ENCODE peak calls at places on chromosome 22, in seven cellular contexts. T is K562, W is transverse colon, U is H1, A is tibial nerve, D is A549, I is SK-N-SH. Q is an unnamed sample.

GRCh38 chr22:28051787-28052356 is 132.8 kb upstream of the PITPNB start:
- DNase-seq in T (peak), W (peak), U (peak), A (peak), D (peak), I (peak), Q (peak)

GRCh38 chr22:41939981-41940852 is 6.7 kb downstream of the CENPM start:
- DNase-seq in T (no peak), W (peak), U (no peak), A (no peak), D (no peak), I (no peak), Q (no peak)

GRCh38 chr22:25350551-25350971 is 131.1 kb downstream of the CRYBB2 start:
- DNase-seq in T (no peak), W (no peak), U (no peak), A (no peak), D (no peak), I (no peak), Q (peak)

GRCh38 chr22:32855023-32855756 is 53.7 kb downstream of the TIMP3 start:
- DNase-seq in T (no peak), W (no peak), U (no peak), A (no peak), D (no peak), I (no peak), Q (no peak)

GRCh38 chr22:41928416-41929157 is 2.0 kb upstream of the TNFRSF13C start:
- DNase-seq in T (no peak), W (no peak), U (no peak), A (no peak), D (no peak), I (no peak), Q (no peak)

GRCh38 chr22:19646383-19646782 is 67.9 kb upstream of the SEPTIN5 start:
- DNase-seq in T (no peak), W (no peak), U (no peak), A (no peak), D (no peak), I (no peak), Q (no peak)

GRCh38 chr22:19855504-19856409 is 1.1 kb upstream of the GNB1L start:
- DNase-seq in T (peak), W (peak), U (no peak), A (peak), D (peak), I (peak), Q (peak)

GRCh38 chr22:24465566-24465965 is 29.6 kb upstream of the UPB1 start:
- DNase-seq in T (no peak), W (no peak), U (no peak), A (no peak), D (no peak), I (no peak), Q (no peak)

GRCh38 chr22:27732841-27733240 is 68.7 kb downstream of the MN1 start:
- DNase-seq in T (no peak), W (no peak), U (no peak), A (no peak), D (no peak), I (no peak), Q (peak)

GRCh38 chr22:41919357-41920224 is 4.7 kb upstream of the SHISA8 start:
- DNase-seq in T (peak), W (peak), U (peak), A (peak), D (no peak), I (peak), Q (no peak)

GRCh38 chr22:17705565-17706450 is 67.3 kb downstream of the BCL2L13 start:
- DNase-seq in T (no peak), W (no peak), U (no peak), A (no peak), D (no peak), I (no peak), Q (no peak)

GRCh38 chr22:45537734-45538181 is 35.1 kb downstream of the FBLN1 start:
- DNase-seq in T (no peak), W (peak), U (no peak), A (peak), D (no peak), I (peak), Q (peak)

GRCh38 chr22:19933328-19934241 is 8.0 kb upstream of the COMT start:
- DNase-seq in T (no peak), W (no peak), U (no peak), A (no peak), D (no peak), I (no peak), Q (no peak)

GRCh38 chr22:38397189-38398097 is 57.6 kb downstream of the KCNJ4 start:
- DNase-seq in T (peak), W (peak), U (peak), A (peak), D (no peak), I (no peak), Q (no peak)

GRCh38 chr22:11042116-11042515 is 4485.9 kb upstream of the OR11H1 start:
- DNase-seq in T (no peak), W (no peak), U (no peak), A (no peak), D (no peak), I (no peak), Q (no peak)

GRCh38 chr22:44620129-44620840 is 81.7 kb upstream of the PRR5 start:
- DNase-seq in T (peak), W (peak), U (peak), A (peak), D (no peak), I (peak), Q (peak)

GRCh38 chr22:25364281-25364680 is 144.8 kb downstream of the CRYBB2 start:
- DNase-seq in T (no peak), W (peak), U (no peak), A (no peak), D (no peak), I (no peak), Q (peak)

GRCh38 chr22:46131151-46131587 is 19.2 kb upstream of the PPARA start:
- DNase-seq in T (peak), W (no peak), U (peak), A (no peak), D (no peak), I (peak), Q (no peak)

GRCh38 chr22:44667829-44668189 is 34.2 kb upstream of the PRR5 start:
- DNase-seq in T (no peak), W (peak), U (no peak), A (no peak), D (no peak), I (no peak), Q (peak)

GRCh38 chr22:23888615-23889401 is 5.4 kb upstream of the MIF start:
- DNase-seq in T (peak), W (no peak), U (no peak), A (no peak), D (peak), I (peak), Q (no peak)

GRCh38 chr22:16965560-16965959 is 42.5 kb downstream of the GAB4 start:
- DNase-seq in T (no peak), W (no peak), U (no peak), A (no peak), D (no peak), I (no peak), Q (no peak)

GRCh38 chr22:46971141-46971775 is 208.8 kb downstream of the TBC1D22A start:
- DNase-seq in T (no peak), W (no peak), U (no peak), A (peak), D (no peak), I (peak), Q (peak)

GRCh38 chr22:36359172-36359973 is 28.4 kb downstream of the MYH9 start:
- DNase-seq in T (no peak), W (no peak), U (no peak), A (no peak), D (no peak), I (no peak), Q (no peak)
- TF ChIP-seq EP300 in T (no peak), W (no peak), U (no peak), A (no peak), D (no peak), I (no peak), Q (no peak)

GRCh38 chr22:29720824-29721323 is 1.1 kb downstream of the CABP7 start:
- DNase-seq in T (no peak), W (no peak), U (no peak), A (no peak), D (no peak), I (peak), Q (no peak)
- H3K4me3 ChIP-seq in T (no peak), W (no peak), U (peak), A (peak), D (peak), I (peak), Q (no peak)

GRCh38 chr22:39897841-39898240 is 3.0 kb upstream of the GRAP2 start:
- DNase-seq in T (no peak), W (no peak), U (no peak), A (no peak), D (no peak), I (no peak), Q (no peak)

GRCh38 chr22:39900306-39901227 is at the start of gene GRAP2:
- DNase-seq in T (no peak), W (peak), U (no peak), A (no peak), D (no peak), I (no peak), Q (no peak)

GRCh38 chr22:39901519-39902146 is 749 bp downstream of the GRAP2 start:
- DNase-seq in T (no peak), W (no peak), U (no peak), A (no peak), D (no peak), I (no peak), Q (no peak)

GRCh38 chr22:39896313-39896996 is 2.9 kb upstream of the ENTHD1 start:
- DNase-seq in T (no peak), W (no peak), U (no peak), A (no peak), D (no peak), I (no peak), Q (no peak)

GRCh38 chr22:39898997-39899396 is 1.9 kb upstream of the GRAP2 start:
- DNase-seq in T (no peak), W (no peak), U (no peak), A (no peak), D (no peak), I (no peak), Q (no peak)
- TF ChIP-seq EP300 in T (no peak), W (no peak), U (no peak), A (no peak), D (no peak), I (no peak), Q (no peak)

GRCh38 chr22:43109921-43110443 is 568 bp upstream of the BIK start:
- DNase-seq in T (peak), W (no peak), U (no peak), A (no peak), D (no peak), I (no peak), Q (no peak)
- H3K4me3 ChIP-seq in T (peak), W (no peak), U (peak), A (peak), D (peak), I (peak), Q (peak)

GRCh38 chr22:50280708-50281383 is 10.7 kb upstream of the MAPK11 start:
- DNase-seq in T (no peak), W (no peak), U (no peak), A (no peak), D (no peak), I (no peak), Q (no peak)

GRCh38 chr22:50283821-50284220 is 13.6 kb upstream of the MAPK11 start:
- DNase-seq in T (no peak), W (no peak), U (no peak), A (no peak), D (no peak), I (no peak), Q (no peak)

GRCh38 chr22:50281957-50282356 is 11.8 kb upstream of the MAPK11 start:
- DNase-seq in T (no peak), W (no peak), U (no peak), A (no peak), D (no peak), I (no peak), Q (no peak)

GRCh38 chr22:50281384-50281760 is 11.2 kb upstream of the MAPK11 start:
- DNase-seq in T (no peak), W (no peak), U (no peak), A (no peak), D (no peak), I (no peak), Q (no peak)

DNA sequence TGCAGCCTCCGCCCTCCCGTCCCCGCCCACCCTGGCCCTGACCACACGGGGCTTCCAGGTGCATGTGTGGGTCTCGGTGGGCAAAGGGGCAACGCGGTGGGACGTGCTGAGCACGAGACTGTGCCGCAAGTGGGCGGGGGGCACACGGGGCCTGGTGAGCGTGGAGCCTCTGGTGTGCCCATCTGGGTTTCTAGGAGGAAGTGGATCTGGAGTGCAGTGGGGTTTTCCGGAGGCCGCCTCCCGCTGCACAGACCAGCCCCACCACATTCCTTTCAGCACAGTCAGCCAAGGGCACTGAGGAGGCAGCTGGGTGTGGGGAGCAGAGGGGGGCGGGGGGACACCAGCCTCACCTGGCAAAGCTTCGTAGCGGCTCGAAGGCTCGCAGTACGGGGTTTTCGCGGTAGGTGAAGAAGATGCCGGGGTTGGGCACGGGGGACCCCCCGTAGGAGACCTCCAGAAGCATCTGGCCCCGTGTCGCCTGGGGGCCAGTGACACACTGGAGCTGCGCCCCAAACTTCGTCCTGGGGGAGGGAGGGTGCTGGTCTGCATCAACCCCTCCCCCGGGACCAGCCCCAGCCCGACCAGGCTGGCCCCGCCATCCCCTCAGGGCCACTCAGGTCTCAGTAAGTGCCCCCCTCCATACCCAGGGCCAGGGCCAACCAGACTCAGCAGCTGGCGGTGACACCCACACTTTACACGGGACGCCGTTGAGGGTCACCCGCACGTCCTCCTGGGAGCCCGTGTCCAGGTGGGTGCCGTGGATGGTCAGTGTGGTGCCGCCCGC is 12.4 kb upstream of the MAPK11 start:
- DNase-seq in T (no peak), W (no peak), U (no peak), A (no peak), D (peak), I (no peak), Q (no peak)
- TF ChIP-seq EP300 in T (no peak), W (no peak), U (no peak), A (no peak), D (no peak), I (peak), Q (no peak)

GRCh38 chr22:30806391-30806861 is 111.8 kb downstream of the OSBP2 start:
- DNase-seq in T (no peak), W (no peak), U (no peak), A (no peak), D (no peak), I (no peak), Q (no peak)

GRCh38 chr22:30802202-30803166 is 107.8 kb downstream of the OSBP2 start:
- DNase-seq in T (peak), W (peak), U (peak), A (peak), D (peak), I (peak), Q (peak)

GRCh38 chr22:30804626-30805025 is 110.0 kb downstream of the OSBP2 start:
- DNase-seq in T (no peak), W (no peak), U (no peak), A (no peak), D (no peak), I (no peak), Q (no peak)

GRCh38 chr22:30801695-30802094 is 107.0 kb downstream of the OSBP2 start:
- DNase-seq in T (no peak), W (no peak), U (no peak), A (no peak), D (no peak), I (no peak), Q (no peak)

DNA sequence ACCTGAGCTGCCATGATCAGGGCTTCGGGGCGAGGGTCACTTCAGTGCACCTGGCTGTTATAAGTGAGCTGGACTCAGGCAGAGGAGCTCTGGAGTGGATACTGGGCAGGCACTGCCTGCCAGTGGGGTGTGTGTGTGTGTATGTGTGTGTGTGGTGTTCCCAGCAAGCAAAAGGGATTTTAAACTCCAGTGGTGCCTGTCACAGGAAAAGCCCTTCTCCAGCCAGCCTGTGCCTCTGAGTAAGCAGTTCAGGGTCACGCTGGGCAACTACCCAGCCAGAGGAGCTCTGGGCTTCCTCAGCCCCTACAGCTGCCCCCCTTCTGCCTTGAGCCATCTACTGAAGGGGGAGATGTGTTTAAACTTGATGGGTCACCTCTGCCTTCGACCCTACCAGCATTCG is 109.0 kb downstream of the OSBP2 start:
- DNase-seq in T (no peak), W (no peak), U (no peak), A (no peak), D (no peak), I (no peak), Q (no peak)
- H3K4me3 ChIP-seq in T (no peak), W (no peak), U (no peak), A (no peak), D (no peak), I (no peak), Q (no peak)

GRCh38 chr22:20982563-20982882 is 426 bp downstream of the LZTR1 start:
- DNase-seq in T (no peak), W (no peak), U (no peak), A (no peak), D (no peak), I (peak), Q (no peak)

GRCh38 chr22:20983081-20983745 is 1.1 kb downstream of the LZTR1 start:
- DNase-seq in T (no peak), W (no peak), U (no peak), A (no peak), D (no peak), I (no peak), Q (no peak)

GRCh38 chr22:20980523-20980922 is 1.6 kb upstream of the LZTR1 start:
- DNase-seq in T (no peak), W (no peak), U (no peak), A (no peak), D (no peak), I (no peak), Q (no peak)

GRCh38 chr22:20980938-20981722 is 967 bp upstream of the LZTR1 start:
- DNase-seq in T (no peak), W (no peak), U (no peak), A (no peak), D (no peak), I (no peak), Q (no peak)

GRCh38 chr22:20981787-20982562 is at the start of gene LZTR1:
- DNase-seq in T (peak), W (peak), U (no peak), A (peak), D (peak), I (peak), Q (peak)
- TF ChIP-seq EP300 in T (no peak), W (no peak), U (no peak), A (peak), D (no peak), I (no peak), Q (no peak)

DNA sequence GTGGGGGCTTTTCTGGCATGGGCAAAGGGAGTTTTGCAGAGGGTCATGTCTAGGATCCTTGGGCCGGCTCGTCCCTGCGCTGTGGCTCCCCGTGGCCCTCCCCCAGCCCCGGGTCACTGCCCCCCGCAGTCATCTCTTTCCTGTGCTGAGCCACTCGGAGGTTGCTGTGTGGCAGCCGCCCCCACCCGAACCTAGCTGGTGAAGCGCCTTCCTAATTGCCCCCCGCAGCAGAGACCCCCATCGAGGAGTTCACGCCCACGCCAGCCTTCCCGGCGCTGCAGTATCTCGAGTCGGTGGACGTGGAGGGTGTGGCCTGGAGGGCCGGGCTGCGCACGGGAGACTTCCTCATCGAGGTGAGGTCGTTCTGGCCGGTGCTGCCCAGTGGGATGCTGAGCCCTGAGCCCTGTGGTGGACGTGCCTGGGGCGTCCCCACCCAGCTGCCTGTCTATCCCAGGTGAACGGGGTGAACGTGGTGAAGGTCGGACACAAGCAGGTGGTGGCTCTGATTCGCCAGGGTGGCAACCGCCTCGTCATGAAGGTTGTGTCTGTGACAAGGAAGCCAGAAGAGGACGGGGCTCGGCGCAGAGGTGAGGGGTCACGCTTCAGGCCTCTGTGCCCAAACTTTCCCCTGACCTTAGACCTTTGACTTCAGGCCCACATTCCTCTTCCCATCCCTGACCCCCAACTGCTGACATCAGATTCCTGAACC is 32.0 kb downstream of the SHANK3 start:
- DNase-seq in T (peak), W (no peak), U (no peak), A (no peak), D (no peak), I (no peak), Q (peak)
- H3K4me3 ChIP-seq in T (no peak), W (no peak), U (peak), A (no peak), D (no peak), I (no peak), Q (no peak)

DNA sequence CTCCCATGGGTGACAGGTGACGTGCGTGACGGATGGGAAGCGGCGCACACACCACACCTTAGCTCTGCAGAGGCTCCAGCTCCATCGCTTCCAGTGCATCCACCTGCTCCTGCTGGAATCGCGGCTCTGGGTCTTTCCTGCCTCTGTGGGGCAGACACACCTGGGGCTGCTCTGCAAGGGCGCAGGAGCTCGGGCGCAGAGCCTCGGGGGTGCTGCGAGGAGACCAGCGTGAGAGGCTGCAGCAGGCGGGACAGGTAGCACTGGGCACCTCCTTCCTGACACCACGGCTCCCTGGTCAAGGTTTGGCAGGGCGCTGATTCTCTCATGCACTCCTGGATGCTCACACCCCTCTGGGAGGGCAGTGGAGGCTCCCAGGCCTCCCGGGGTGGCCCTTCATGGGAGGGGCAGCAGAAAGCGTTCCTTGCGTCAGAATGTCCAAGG is 1494.3 kb downstream of the BRD1 start:
- DNase-seq in T (no peak), W (no peak), U (no peak), A (no peak), D (no peak), I (no peak), Q (no peak)
- TF ChIP-seq EP300 in T (no peak), W (no peak), U (no peak), A (no peak), D (no peak), I (no peak), Q (no peak)